ENCODE peak calls at places on chromosomes 16 and 17, in five cellular contexts. K, R, T, G and F are unnamed samples.

GRCh38 chr16:8173111-8173644 is 417.1 kb downstream of the TMEM114 start:
- DNase-seq in T (peak), K (no peak), G (peak), R (peak), F (peak)

GRCh38 chr17:73068322-73069153 is 23.9 kb downstream of the SLC39A11 start:
- DNase-seq in G (peak), K (no peak), T (no peak), R (peak), F (peak)

GRCh38 chr16:46774743-46775177 is 26.6 kb upstream of the MYLK3 start:
- DNase-seq in T (no peak), R (no peak), G (no peak), K (no peak), F (no peak)

GRCh38 chr16:58499615-58500328 is at the start of gene NDRG4:
- DNase-seq in T (peak), G (peak), R (peak), K (no peak), F (peak)

GRCh38 chr16:30557397-30557949 is 701 bp downstream of the ZNF764 start:
- DNase-seq in K (no peak), T (peak), R (no peak), G (no peak), F (no peak)

GRCh38 chr16:50509521-50510341 is 38.5 kb upstream of the NKD1 start:
- DNase-seq in R (no peak), T (peak), G (peak), K (peak), F (peak)

GRCh38 chr16:27208809-27209208 is 5.5 kb downstream of the KDM8 start:
- DNase-seq in K (no peak), T (no peak), R (no peak), G (no peak), F (no peak)

GRCh38 chr17:75036643-75037268 is 10.0 kb downstream of the ATP5PD start:
- DNase-seq in K (peak), R (no peak), G (no peak), T (peak), F (no peak)

GRCh38 chr16:48611329-48612137 is 1.6 kb upstream of the N4BP1 start:
- DNase-seq in T (no peak), K (peak), R (peak), G (no peak), F (peak)